ENCODE peak calls at places on chromosomes 12 and 14, in five cellular contexts. One of them, this sample, is unnamed.

GRCh38 chr12:67710582-67710981 is 62.0 kb downstream of the DYRK2 start:
- DNase-seq in K562: no peak
- DNase-seq in H1: no peak
- DNase-seq in HCT116: no peak
- DNase-seq in SK-N-SH: no peak
- DNase-seq in this sample: no peak

GRCh38 chr14:20631023-20631820 is 10.3 kb downstream of the OR6S1 start:
- DNase-seq in HCT116: no peak
- DNase-seq in SK-N-SH: no peak
- DNase-seq in K562: peak; percentile 42
- DNase-seq in H1: peak; percentile 85
- DNase-seq in this sample: peak; percentile 47

GRCh38 chr14:36719823-36720222 is 58.2 kb downstream of the PAX9 start:
- DNase-seq in SK-N-SH: no peak
- DNase-seq in K562: no peak
- DNase-seq in H1: no peak
- DNase-seq in HCT116: no peak
- DNase-seq in this sample: no peak

GRCh38 chr12:117118838-117119591 is 19.8 kb upstream of the TESC start:
- DNase-seq in H1: peak; percentile 61
- DNase-seq in SK-N-SH: no peak
- DNase-seq in K562: no peak
- DNase-seq in HCT116: no peak
- DNase-seq in this sample: no peak

GRCh38 chr12:118307069-118307954 is 65.4 kb downstream of the TAOK3 start:
- DNase-seq in SK-N-SH: no peak
- DNase-seq in K562: peak; percentile 9
- DNase-seq in HCT116: no peak
- DNase-seq in H1: no peak
- DNase-seq in this sample: no peak

GRCh38 chr12:104698871-104699270 is 242.1 kb downstream of the CHST11 start:
- DNase-seq in H1: no peak
- DNase-seq in SK-N-SH: no peak
- DNase-seq in HCT116: no peak
- DNase-seq in K562: no peak
- DNase-seq in this sample: no peak

GRCh38 chr14:67387195-67387594 is 24.8 kb downstream of the PLEK2 start:
- DNase-seq in SK-N-SH: no peak
- DNase-seq in HCT116: no peak
- DNase-seq in H1: no peak
- DNase-seq in K562: no peak
- DNase-seq in this sample: no peak

GRCh38 chr12:78192979-78193378 is 362.3 kb downstream of the NAV3 start:
- DNase-seq in H1: no peak
- DNase-seq in SK-N-SH: no peak
- DNase-seq in K562: no peak
- DNase-seq in HCT116: no peak
- DNase-seq in this sample: no peak

GRCh38 chr12:100827901-100828520 is 33.4 kb downstream of the ANO4 start:
- DNase-seq in HCT116: peak; percentile 23
- DNase-seq in SK-N-SH: peak; percentile 10
- DNase-seq in H1: no peak
- DNase-seq in K562: peak; percentile 17
- DNase-seq in this sample: no peak

GRCh38 chr12:4287325-4288290 is 14.0 kb downstream of the CCND2 start:
- DNase-seq in HCT116: no peak
- DNase-seq in H1: no peak
- DNase-seq in SK-N-SH: no peak
- DNase-seq in K562: no peak
- DNase-seq in this sample: no peak

GRCh38 chr12:47247418-47247817 is 167.7 kb upstream of the AMIGO2 start:
- DNase-seq in H1: no peak
- DNase-seq in SK-N-SH: no peak
- DNase-seq in HCT116: no peak
- DNase-seq in K562: no peak
- DNase-seq in this sample: peak; percentile 54

GRCh38 chr12:106757623-106758348 is 16.7 kb upstream of the RIC8B start:
- DNase-seq in K562: no peak
- DNase-seq in SK-N-SH: no peak
- DNase-seq in H1: no peak
- DNase-seq in HCT116: no peak
- DNase-seq in this sample: no peak

GRCh38 chr12:106750524-106750923 is 24.0 kb upstream of the RIC8B start:
- DNase-seq in H1: no peak
- DNase-seq in K562: no peak
- DNase-seq in SK-N-SH: no peak
- DNase-seq in HCT116: no peak
- DNase-seq in this sample: no peak

GRCh38 chr12:106758349-106758951 is 16.0 kb upstream of the RIC8B start:
- DNase-seq in SK-N-SH: no peak
- DNase-seq in HCT116: no peak
- DNase-seq in H1: no peak
- DNase-seq in K562: no peak
- DNase-seq in this sample: no peak

GRCh38 chr12:106753526-106753925 is 21.0 kb upstream of the RIC8B start:
- DNase-seq in SK-N-SH: no peak
- DNase-seq in H1: no peak
- DNase-seq in K562: no peak
- DNase-seq in HCT116: no peak
- DNase-seq in this sample: no peak

GRCh38 chr12:106754331-106754730 is 20.2 kb upstream of the RIC8B start:
- DNase-seq in H1: no peak
- DNase-seq in K562: no peak
- DNase-seq in HCT116: no peak
- DNase-seq in SK-N-SH: no peak
- DNase-seq in this sample: no peak
- TF ChIP-seq JUND in H1: no peak
- TF ChIP-seq JUND in K562: no peak
- TF ChIP-seq JUND in HCT116: no peak
- TF ChIP-seq JUND in SK-N-SH: no peak
- TF ChIP-seq JUND in this sample: no peak

GRCh38 chr14:64682843-64683242 is 21.4 kb upstream of the PLEKHG3 start:
- DNase-seq in SK-N-SH: no peak
- DNase-seq in H1: no peak
- DNase-seq in HCT116: no peak
- DNase-seq in K562: no peak
- DNase-seq in this sample: no peak

GRCh38 chr14:64682173-64682710 is 22.0 kb upstream of the PLEKHG3 start:
- DNase-seq in H1: peak; percentile 57
- DNase-seq in SK-N-SH: no peak
- DNase-seq in HCT116: no peak
- DNase-seq in K562: no peak
- DNase-seq in this sample: no peak

GRCh38 chr14:64685364-64686130 is 18.7 kb upstream of the PLEKHG3 start:
- DNase-seq in SK-N-SH: peak; percentile 31
- DNase-seq in HCT116: no peak
- DNase-seq in K562: no peak
- DNase-seq in H1: no peak
- DNase-seq in this sample: no peak

GRCh38 chr14:64684091-64684490 is 20.1 kb upstream of the PLEKHG3 start:
- DNase-seq in K562: no peak
- DNase-seq in H1: no peak
- DNase-seq in SK-N-SH: no peak
- DNase-seq in HCT116: no peak
- DNase-seq in this sample: no peak

DNA sequence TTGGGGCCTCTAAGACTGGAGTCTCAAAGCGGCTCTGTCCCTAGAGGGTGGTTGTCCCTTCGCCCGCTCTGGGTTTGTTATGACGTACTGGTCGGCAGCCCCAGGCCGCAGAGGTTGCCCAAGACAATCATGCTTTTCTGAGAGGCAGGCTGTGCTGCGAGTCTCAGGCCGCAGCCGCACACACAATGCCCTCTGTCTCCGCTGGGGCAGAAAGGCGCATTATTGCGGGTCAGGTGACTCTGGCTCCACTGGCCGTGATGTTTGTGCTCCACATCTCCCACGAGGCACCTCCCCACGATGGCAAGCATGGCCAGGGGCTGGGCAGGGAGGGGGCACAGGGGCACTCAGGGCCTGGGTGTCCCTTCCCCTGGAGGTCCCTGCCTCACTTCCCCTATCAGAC is 21.0 kb upstream of the PLEKHG3 start:
- DNase-seq in H1: no peak
- DNase-seq in SK-N-SH: no peak
- DNase-seq in K562: no peak
- DNase-seq in HCT116: no peak
- DNase-seq in this sample: no peak
- TF ChIP-seq JUND in H1: no peak
- TF ChIP-seq JUND in SK-N-SH: no peak
- TF ChIP-seq JUND in K562: no peak
- TF ChIP-seq JUND in HCT116: no peak
- TF ChIP-seq JUND in this sample: no peak

DNA sequence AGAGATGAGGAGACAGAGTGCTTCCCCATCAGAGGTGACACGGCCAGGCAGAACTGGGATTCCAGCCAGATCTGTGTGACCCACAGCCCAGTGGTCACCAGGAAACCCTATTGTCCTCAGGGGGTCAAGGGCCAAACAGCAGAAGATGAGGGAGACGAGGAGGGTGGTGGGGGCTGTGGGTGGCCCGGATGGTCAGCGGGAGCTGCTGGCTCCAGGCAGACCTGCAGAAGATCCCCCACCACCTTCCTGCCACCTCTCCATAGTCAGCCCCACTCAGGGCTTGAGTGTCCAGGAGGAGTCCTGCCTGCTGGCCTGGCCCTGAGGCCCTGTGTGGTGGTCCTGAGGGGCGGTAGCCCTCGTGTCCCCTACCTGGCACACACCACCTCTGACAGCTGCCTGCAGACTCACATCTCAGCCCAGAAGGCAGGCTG is 136.8 kb downstream of the CALM1 start:
- DNase-seq in H1: no peak
- DNase-seq in HCT116: no peak
- DNase-seq in SK-N-SH: peak; percentile 19
- DNase-seq in K562: peak; percentile 51
- DNase-seq in this sample: no peak
- TF ChIP-seq JUND in H1: no peak
- TF ChIP-seq JUND in HCT116: no peak
- TF ChIP-seq JUND in SK-N-SH: no peak
- TF ChIP-seq JUND in K562: no peak
- TF ChIP-seq JUND in this sample: no peak

GRCh38 chr12:107165581-107165980 is 72.2 kb upstream of the CRY1 start:
- DNase-seq in SK-N-SH: no peak
- DNase-seq in K562: no peak
- DNase-seq in H1: no peak
- DNase-seq in HCT116: no peak
- DNase-seq in this sample: no peak
- TF ChIP-seq JUND in SK-N-SH: no peak
- TF ChIP-seq JUND in K562: no peak
- TF ChIP-seq JUND in H1: no peak
- TF ChIP-seq JUND in HCT116: no peak
- TF ChIP-seq JUND in this sample: no peak

GRCh38 chr14:22556021-22556989 is 32.7 kb downstream of the DAD1 start:
- DNase-seq in K562: peak; percentile 31
- DNase-seq in HCT116: no peak
- DNase-seq in H1: no peak
- DNase-seq in SK-N-SH: no peak
- DNase-seq in this sample: no peak

GRCh38 chr14:22557846-22558220 is 31.2 kb downstream of the DAD1 start:
- DNase-seq in HCT116: no peak
- DNase-seq in SK-N-SH: no peak
- DNase-seq in H1: no peak
- DNase-seq in K562: no peak
- DNase-seq in this sample: no peak

GRCh38 chr14:22556990-22557623 is 31.9 kb downstream of the DAD1 start:
- DNase-seq in K562: peak; percentile 88
- DNase-seq in HCT116: peak; percentile 48
- DNase-seq in H1: peak; percentile 97
- DNase-seq in SK-N-SH: peak; percentile 94
- DNase-seq in this sample: peak; percentile 52

GRCh38 chr14:22559041-22559440 is 30.0 kb downstream of the DAD1 start:
- DNase-seq in HCT116: no peak
- DNase-seq in H1: no peak
- DNase-seq in SK-N-SH: no peak
- DNase-seq in K562: no peak
- DNase-seq in this sample: no peak

DNA sequence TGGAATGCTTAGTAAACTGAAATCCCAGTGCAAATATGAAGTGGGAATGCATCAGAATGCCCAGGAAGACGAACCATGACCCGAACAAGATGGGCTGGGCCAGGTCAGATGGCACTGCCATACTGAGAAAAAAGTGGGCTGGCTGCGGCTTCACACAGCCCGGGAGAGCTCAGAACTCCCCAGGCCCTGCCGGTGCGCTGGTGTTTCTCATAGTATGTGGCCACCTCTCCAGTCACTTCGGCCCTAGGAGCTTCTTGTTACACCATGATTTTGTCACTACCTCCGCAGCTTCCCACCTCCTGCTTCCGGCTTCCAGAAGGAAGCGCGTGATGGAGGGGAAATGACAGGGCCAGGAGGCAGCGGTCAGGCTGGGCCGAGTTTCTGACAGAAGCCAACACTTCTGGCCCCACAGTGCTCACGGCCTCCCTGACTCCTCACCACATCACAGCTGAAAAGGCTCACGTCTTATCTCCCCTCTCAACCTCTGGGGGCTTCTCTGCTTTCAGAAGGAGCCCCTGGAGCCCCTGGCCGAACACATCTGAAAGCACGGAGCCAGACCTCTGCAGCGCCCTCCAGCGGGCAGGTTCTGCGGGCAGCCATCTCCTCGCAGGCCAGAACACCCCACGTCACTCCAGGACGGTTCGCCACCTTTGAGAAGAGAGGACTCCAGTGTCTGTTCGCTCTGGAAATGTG is 30.7 kb downstream of the DAD1 start:
- DNase-seq in SK-N-SH: no peak
- DNase-seq in K562: no peak
- DNase-seq in H1: peak; percentile 84
- DNase-seq in HCT116: no peak
- DNase-seq in this sample: no peak
- TF ChIP-seq JUND in SK-N-SH: no peak
- TF ChIP-seq JUND in K562: no peak
- TF ChIP-seq JUND in H1: no peak
- TF ChIP-seq JUND in HCT116: no peak
- TF ChIP-seq JUND in this sample: no peak

DNA sequence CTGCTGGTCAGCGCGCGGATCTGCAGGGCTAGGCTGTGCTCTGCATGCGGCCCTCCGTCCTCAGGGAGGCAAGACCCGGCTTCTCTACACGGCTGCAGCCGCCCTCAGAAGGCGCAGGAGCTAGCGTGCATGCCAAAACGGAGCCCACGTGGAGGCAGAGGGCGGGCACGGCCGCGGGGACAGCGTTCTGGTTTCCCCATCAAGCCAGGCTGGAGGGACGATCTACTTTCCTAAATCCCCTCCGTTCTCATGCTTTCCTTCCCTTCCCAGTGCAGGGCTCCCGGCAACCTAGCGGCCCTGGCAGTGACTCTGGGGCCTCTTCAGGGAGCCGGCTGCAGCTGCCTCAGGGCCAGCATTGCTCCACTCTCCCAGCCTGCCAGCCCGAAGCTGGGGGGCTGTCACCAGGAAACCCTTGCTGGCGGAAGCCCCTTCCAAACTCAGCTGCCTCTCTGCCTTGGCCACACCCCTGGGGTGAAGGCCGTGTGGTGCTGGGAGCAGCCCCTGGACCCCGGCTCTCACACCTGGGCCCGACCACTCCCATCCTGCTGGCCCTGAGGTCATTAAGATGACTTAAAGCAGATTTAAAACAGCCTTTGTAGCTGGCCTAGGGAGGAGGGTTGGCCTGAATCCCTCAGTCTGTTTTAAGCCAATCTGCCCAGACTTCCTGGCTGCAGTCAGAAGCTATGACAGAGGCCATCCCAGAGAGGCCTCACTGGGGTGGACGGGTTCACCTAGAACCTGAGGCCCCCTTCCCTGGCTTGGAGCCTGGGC is 9.2 kb upstream of the GOLGA3 start:
- DNase-seq in HCT116: no peak
- DNase-seq in SK-N-SH: peak; percentile 32
- DNase-seq in K562: no peak
- DNase-seq in H1: no peak
- DNase-seq in this sample: no peak
- TF ChIP-seq JUND in HCT116: no peak
- TF ChIP-seq JUND in SK-N-SH: no peak
- TF ChIP-seq JUND in K562: no peak
- TF ChIP-seq JUND in H1: no peak
- TF ChIP-seq JUND in this sample: no peak